ENCODE peak calls at places on chromosomes 2 and 18, in four cellular contexts. One of them, this sample, is unnamed.
A peak's percentile ranks its signal among the peaks of the same experiment; 100 is the strongest.

GRCh38 chr18:50573679-50574078 is 13.8 kb downstream of the MAPK4 start:
- DNase-seq in COLO829: no peak
- DNase-seq in CD4-positive, alpha-beta T cell: no peak
- DNase-seq in AG20443: no peak
- DNase-seq in this sample: no peak

GRCh38 chr2:241762933-241763369 is 13.7 kb upstream of the GAL3ST2 start:
- DNase-seq in AG20443: no peak
- DNase-seq in COLO829: no peak
- DNase-seq in CD4-positive, alpha-beta T cell: peak; percentile 32
- DNase-seq in this sample: no peak

GRCh38 chr2:197255550-197255949 is 55.0 kb downstream of the ANKRD44 start:
- DNase-seq in COLO829: no peak
- DNase-seq in AG20443: peak; percentile 85
- DNase-seq in CD4-positive, alpha-beta T cell: peak; percentile 36
- DNase-seq in this sample: no peak

GRCh38 chr2:124323321-124323720 is 298.2 kb downstream of the CNTNAP5 start:
- DNase-seq in AG20443: no peak
- DNase-seq in CD4-positive, alpha-beta T cell: no peak
- DNase-seq in COLO829: peak; percentile 8
- DNase-seq in this sample: no peak

GRCh38 chr2:189601043-189601442 is 20.5 kb upstream of the SLC40A1 start:
- DNase-seq in COLO829: peak; percentile 43
- DNase-seq in AG20443: no peak
- DNase-seq in CD4-positive, alpha-beta T cell: no peak
- DNase-seq in this sample: no peak

GRCh38 chr18:46337206-46337710 is 233.1 kb downstream of the HAUS1 start:
- DNase-seq in AG20443: no peak
- DNase-seq in CD4-positive, alpha-beta T cell: no peak
- DNase-seq in COLO829: no peak
- DNase-seq in this sample: peak; percentile 73

GRCh38 chr2:39593439-39594393 is 72.0 kb upstream of the TMEM178A start:
- DNase-seq in COLO829: peak; percentile 59
- DNase-seq in AG20443: peak; percentile 82
- DNase-seq in CD4-positive, alpha-beta T cell: no peak
- DNase-seq in this sample: peak; percentile 15

GRCh38 chr2:22756644-22757043 is 628.3 kb upstream of the KLHL29 start:
- DNase-seq in CD4-positive, alpha-beta T cell: no peak
- DNase-seq in COLO829: no peak
- DNase-seq in AG20443: no peak
- DNase-seq in this sample: no peak

GRCh38 chr2:137929504-137929886 is 34.8 kb upstream of the HNMT start:
- DNase-seq in COLO829: no peak
- DNase-seq in AG20443: no peak
- DNase-seq in CD4-positive, alpha-beta T cell: no peak
- DNase-seq in this sample: peak; percentile 40

GRCh38 chr2:130850788-130851623 is 14.3 kb downstream of the ARHGEF4 start:
- DNase-seq in CD4-positive, alpha-beta T cell: no peak
- DNase-seq in COLO829: no peak
- DNase-seq in AG20443: no peak
- DNase-seq in this sample: no peak

GRCh38 chr18:8329186-8329771 is 280.0 kb upstream of the RAB12 start:
- DNase-seq in COLO829: no peak
- DNase-seq in AG20443: no peak
- DNase-seq in CD4-positive, alpha-beta T cell: no peak
- DNase-seq in this sample: peak; percentile 3

GRCh38 chr2:190862591-190862991 is 18.0 kb upstream of the GLS start:
- DNase-seq in CD4-positive, alpha-beta T cell: no peak
- DNase-seq in AG20443: no peak
- DNase-seq in COLO829: no peak
- DNase-seq in this sample: no peak

GRCh38 chr2:99485411-99485810 is 4.4 kb downstream of the REV1 start:
- DNase-seq in CD4-positive, alpha-beta T cell: no peak
- DNase-seq in COLO829: no peak
- DNase-seq in AG20443: no peak
- DNase-seq in this sample: no peak

GRCh38 chr2:111712940-111713339 is 171.1 kb downstream of the ANAPC1 start:
- DNase-seq in AG20443: peak; percentile 4
- DNase-seq in COLO829: no peak
- DNase-seq in CD4-positive, alpha-beta T cell: no peak
- DNase-seq in this sample: no peak

GRCh38 chr18:66511810-66512209 is 92.1 kb downstream of the CDH19 start:
- DNase-seq in COLO829: peak; percentile 14
- DNase-seq in AG20443: no peak
- DNase-seq in CD4-positive, alpha-beta T cell: no peak
- DNase-seq in this sample: no peak